ENCODE peak calls at places on chromosomes 6 and 20, in six cellular contexts. A is heart left ventricle, T is neuronal stem cell, H is stomach, U is mesendoderm, D is thyroid gland. L is an unnamed sample.

GRCh38 chr20:36336204-36336603 is 30.1 kb downstream of the DLGAP4 start:
- DNase-seq in H (no peak), U (no peak), A (no peak), T (no peak), D (no peak), L (no peak)

GRCh38 chr6:21885532-21886089 is 292.1 kb downstream of the SOX4 start:
- DNase-seq in D (peak; percentile 3), T (no peak), A (peak; percentile 25), H (peak; percentile 60), U (peak; percentile 41), L (peak; percentile 98)

GRCh38 chr6:33694401-33694931 is 17.0 kb downstream of the UQCC2 start:
- DNase-seq in D (no peak), U (no peak), T (no peak), A (no peak), H (no peak), L (peak; percentile 100)

GRCh38 chr20:4604580-4604979 is 117.1 kb upstream of the PRND start:
- DNase-seq in U (no peak), A (no peak), T (no peak), H (no peak), D (no peak), L (no peak)

GRCh38 chr20:59207742-59208357 is 44.2 kb downstream of the ZNF831 start:
- DNase-seq in H (peak; percentile 66), D (peak; percentile 40), U (peak; percentile 93), T (peak; percentile 42), A (peak; percentile 49), L (peak; percentile 89)

GRCh38 chr20:32457476-32457986 is 99.4 kb downstream of the ASXL1 start:
- DNase-seq in H (peak; percentile 68), D (peak; percentile 85), T (peak; percentile 87), U (peak; percentile 92), A (peak; percentile 68), L (peak; percentile 96)

GRCh38 chr6:84581494-84582259 is 182.7 kb downstream of the TBX18 start:
- DNase-seq in D (no peak), A (no peak), U (no peak), T (no peak), H (no peak), L (no peak)

GRCh38 chr6:109308018-109308492 is 74.2 kb downstream of the CD164 start:
- DNase-seq in D (peak; percentile 52), H (peak; percentile 65), T (no peak), A (no peak), U (peak; percentile 37), L (no peak)

GRCh38 chr6:83055366-83055964 is 10.2 kb downstream of the UBE3D start:
- DNase-seq in A (no peak), U (peak; percentile 56), T (peak; percentile 48), D (peak; percentile 38), H (peak; percentile 44), L (peak; percentile 32)

GRCh38 chr6:117169781-117170281 is 95.5 kb upstream of the VGLL2 start:
- DNase-seq in D (no peak), T (no peak), A (no peak), H (no peak), U (no peak), L (no peak)

GRCh38 chr6:54366647-54367327 is 58.5 kb downstream of the TINAG start:
- DNase-seq in A (no peak), H (no peak), D (no peak), U (no peak), T (no peak), L (no peak)

GRCh38 chr6:43733471-43734293 is 36.3 kb upstream of the VEGFA start:
- DNase-seq in A (no peak), D (no peak), H (peak; percentile 10), U (no peak), T (no peak), L (peak; percentile 76)

GRCh38 chr6:111069722-111070406 is 17.4 kb upstream of the SLC16A10 start:
- DNase-seq in H (no peak), T (no peak), D (no peak), A (no peak), U (no peak), L (no peak)

GRCh38 chr20:17848649-17849048 is 119.9 kb downstream of the SNX5 start:
- DNase-seq in A (no peak), D (no peak), U (no peak), T (no peak), H (no peak), L (no peak)

GRCh38 chr20:17849111-17849900 is 119.3 kb downstream of the SNX5 start:
- DNase-seq in T (no peak), D (no peak), A (no peak), H (no peak), U (no peak), L (no peak)

GRCh38 chr20:17850674-17851006 is 118.0 kb downstream of the SNX5 start:
- DNase-seq in D (no peak), A (no peak), U (no peak), H (no peak), T (no peak), L (no peak)

GRCh38 chr20:17848249-17848648 is 120.3 kb downstream of the SNX5 start:
- DNase-seq in T (no peak), A (no peak), D (no peak), U (no peak), H (no peak), L (no peak)

DNA sequence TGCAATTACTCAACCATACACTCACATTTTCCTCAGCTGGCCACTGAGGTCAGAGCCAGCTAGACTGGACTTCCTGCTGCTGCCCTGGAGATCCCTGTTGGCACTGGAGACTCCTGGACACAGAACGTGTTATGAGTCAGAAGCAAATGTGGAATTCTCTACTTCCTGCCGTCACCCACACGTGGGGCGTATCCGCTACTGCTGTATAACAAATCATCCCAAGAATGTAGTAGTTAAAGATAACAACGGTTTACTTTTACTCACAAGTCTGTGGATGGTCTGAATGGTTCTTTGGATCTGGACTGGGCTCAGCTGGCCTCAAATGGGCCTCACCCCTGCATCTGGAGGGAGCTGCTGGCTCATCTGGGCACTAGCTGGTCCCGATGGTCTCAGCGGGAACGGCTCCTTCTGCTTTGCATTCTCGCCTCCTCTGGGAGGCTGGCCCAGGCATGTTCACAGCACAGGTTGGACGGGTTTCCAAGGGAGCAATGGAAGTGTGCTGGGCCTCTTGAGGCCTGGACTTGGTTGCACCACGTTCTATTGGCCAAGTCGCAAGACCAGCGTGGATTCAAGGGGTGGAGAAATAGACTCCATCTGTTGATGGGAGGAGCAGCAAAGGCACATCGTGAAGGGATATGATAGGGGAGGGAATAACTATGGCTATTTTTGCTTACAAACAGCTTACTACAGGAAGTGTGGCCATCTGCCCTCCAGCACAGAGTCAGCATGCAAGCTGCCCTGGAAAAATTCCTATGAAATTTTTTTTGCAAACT is 118.5 kb downstream of the SNX5 start:
- DNase-seq in H (peak; percentile 72), U (no peak), A (peak; percentile 74), D (peak; percentile 34), T (no peak), L (no peak)
- H3K27ac ChIP-seq in H (peak overlapping the region; percentile 71), U (no peak overlapping the region), A (peak overlapping the region; percentile 74), D (peak overlapping the region; percentile 70), T (no peak overlapping the region), L (no peak overlapping the region)

GRCh38 chr6:129749749-129750120 is 39.8 kb upstream of the ARHGAP18 start:
- DNase-seq in D (no peak), U (no peak), H (no peak), A (no peak), T (no peak), L (no peak)

GRCh38 chr6:129748901-129749748 is 39.1 kb upstream of the ARHGAP18 start:
- DNase-seq in T (no peak), H (no peak), D (no peak), A (no peak), U (no peak), L (no peak)

GRCh38 chr6:129747588-129748112 is 37.7 kb upstream of the ARHGAP18 start:
- DNase-seq in H (no peak), D (no peak), T (no peak), U (no peak), A (no peak), L (no peak)

GRCh38 chr6:129750390-129750789 is 40.4 kb upstream of the ARHGAP18 start:
- DNase-seq in H (no peak), T (no peak), A (no peak), U (no peak), D (no peak), L (no peak)

GRCh38 chr6:129748212-129748900 is 38.4 kb upstream of the ARHGAP18 start:
- DNase-seq in A (no peak), T (no peak), U (peak; percentile 73), D (no peak), H (peak; percentile 39), L (no peak)
- H3K4me3 ChIP-seq in A (no peak overlapping the region), T (no peak overlapping the region), U (no peak overlapping the region), D (no peak overlapping the region), H (no peak overlapping the region), L (no peak overlapping the region)

GRCh38 chr20:38579921-38580320 is 1.1 kb upstream of the ADIG start:
- DNase-seq in D (peak; percentile 35), T (no peak), A (no peak), H (no peak), U (no peak), L (no peak)

GRCh38 chr20:38583306-38583705 is 2.3 kb downstream of the ADIG start:
- DNase-seq in D (no peak), H (no peak), A (no peak), T (no peak), U (no peak), L (no peak)

GRCh38 chr20:38581013-38581412 is at the start of gene ADIG:
- DNase-seq in U (no peak), A (peak; percentile 48), H (no peak), D (peak; percentile 92), T (no peak), L (peak; percentile 21)

GRCh38 chr20:38581830-38582358 is 897 bp downstream of the ADIG start:
- DNase-seq in D (no peak), A (no peak), U (no peak), T (no peak), H (no peak), L (no peak)

DNA sequence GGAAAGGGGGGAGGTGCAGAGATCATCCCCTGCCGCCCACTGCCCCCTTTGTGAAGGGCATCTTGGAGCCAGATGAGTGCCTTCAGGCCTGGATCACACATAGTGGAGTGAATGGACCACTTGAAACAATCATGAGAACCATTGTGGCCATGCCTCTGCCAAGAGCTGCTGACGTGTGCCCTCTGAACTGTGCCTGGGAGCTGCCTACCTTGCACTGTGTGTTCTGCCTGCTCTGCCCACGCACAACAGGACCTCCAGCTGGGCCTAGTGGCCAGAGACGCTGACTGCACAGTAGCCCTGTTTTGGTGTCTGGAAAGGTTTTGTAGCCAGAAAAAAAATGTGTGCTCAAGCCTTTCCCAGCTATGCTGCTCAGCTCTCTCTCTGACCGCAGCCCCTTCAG is 1.8 kb upstream of the ADIG start:
- DNase-seq in H (no peak), A (peak; percentile 38), T (no peak), D (peak; percentile 94), U (no peak), L (no peak)
- H3K27ac ChIP-seq in H (no peak overlapping the region), A (no peak overlapping the region), T (no peak overlapping the region), D (peak overlapping the region; percentile 95), U (no peak overlapping the region), L (no peak overlapping the region)

GRCh38 chr6:119280586-119281163 is 68.9 kb downstream of the MAN1A1 start:
- DNase-seq in A (no peak), D (no peak), H (no peak), U (no peak), T (no peak), L (no peak)

GRCh38 chr6:119284861-119285521 is 64.6 kb downstream of the MAN1A1 start:
- DNase-seq in A (no peak), T (no peak), H (no peak), D (no peak), U (peak; percentile 82), L (peak; percentile 48)

GRCh38 chr6:119285908-119286625 is 63.5 kb downstream of the MAN1A1 start:
- DNase-seq in H (no peak), U (no peak), D (no peak), A (no peak), T (no peak), L (no peak)

GRCh38 chr6:119283214-119283613 is 66.3 kb downstream of the MAN1A1 start:
- DNase-seq in T (no peak), H (no peak), D (no peak), U (no peak), A (no peak), L (no peak)

GRCh38 chr6:119283979-119284545 is 65.5 kb downstream of the MAN1A1 start:
- DNase-seq in A (no peak), U (no peak), D (no peak), T (no peak), H (no peak), L (no peak)
- H3K4me3 ChIP-seq in A (no peak overlapping the region), U (no peak overlapping the region), D (no peak overlapping the region), T (no peak overlapping the region), H (no peak overlapping the region), L (no peak overlapping the region)